ENCODE peak calls at places on chromosomes 12 and 14, in four cellular contexts. S, J, I and B are unnamed samples.

GRCh38 chr12:76470028-76470939 is 89.3 kb downstream of the OSBPL8 start:
- DNase-seq in S (no peak), J (peak; percentile 68), I (no peak), B (no peak)

GRCh38 chr12:28237423-28237822 is 47.2 kb downstream of the CCDC91 start:
- DNase-seq in S (no peak), J (no peak), I (no peak), B (no peak)

GRCh38 chr12:92408072-92408900 is 262.6 kb upstream of the BTG1 start:
- DNase-seq in S (no peak), J (peak; percentile 50), I (peak; percentile 31), B (peak; percentile 56)

GRCh38 chr12:66590276-66590675 is 88.6 kb downstream of the GRIP1 start:
- DNase-seq in S (no peak), J (no peak), I (no peak), B (no peak)

GRCh38 chr14:49594347-49595089 is 4.2 kb upstream of the LRR1 start:
- DNase-seq in S (no peak), J (peak; percentile 93), I (no peak), B (peak; percentile 68)

GRCh38 chr12:126772171-126772864 is 1494.7 kb upstream of the TMEM132C start:
- DNase-seq in S (no peak), J (no peak), I (no peak), B (peak; percentile 15)

GRCh38 chr12:64192644-64193043 is 29.5 kb downstream of the KICS2 start:
- DNase-seq in S (no peak), J (no peak), I (no peak), B (no peak)

GRCh38 chr12:93358821-93359220 is 18.9 kb upstream of the NUDT4 start:
- DNase-seq in S (no peak), J (no peak), I (no peak), B (no peak)

GRCh38 chr12:20096430-20096829 is 271.9 kb upstream of the PDE3A start:
- DNase-seq in S (no peak), J (no peak), I (no peak), B (no peak)

GRCh38 chr14:57493467-57494181 is at the start of gene CCDC198:
- DNase-seq in S (no peak), J (no peak), I (no peak), B (no peak)

GRCh38 chr12:26798013-26798412 is 35.0 kb downstream of the ITPR2 start:
- DNase-seq in S (no peak), J (no peak), I (no peak), B (no peak)

GRCh38 chr12:132439333-132439904 is 50.5 kb upstream of the FBRSL1 start:
- DNase-seq in S (no peak), J (no peak), I (no peak), B (no peak)

GRCh38 chr12:27566626-27567025 is 42.6 kb downstream of the PPFIBP1 start:
- DNase-seq in S (no peak), J (no peak), I (no peak), B (no peak)

GRCh38 chr12:107359382-107359781 is 266.0 kb upstream of the CRY1 start:
- DNase-seq in S (no peak), J (no peak), I (no peak), B (no peak)

GRCh38 chr12:127147724-127148123 is 1119.2 kb upstream of the TMEM132C start:
- DNase-seq in S (no peak), J (no peak), I (no peak), B (no peak)

GRCh38 chr14:89017417-89017816 is 193.0 kb downstream of the TTC8 start:
- DNase-seq in S (no peak), J (no peak), I (no peak), B (no peak)

GRCh38 chr12:100862600-100863149 is 68.1 kb downstream of the ANO4 start:
- DNase-seq in S (no peak), J (no peak), I (no peak), B (no peak)

GRCh38 chr12:74349925-74350324 is 187.7 kb upstream of the ATXN7L3B start:
- DNase-seq in S (no peak), J (no peak), I (no peak), B (no peak)

GRCh38 chr12:120791669-120792176 is 66.1 kb downstream of the ACADS start:
- DNase-seq in S (no peak), J (no peak), I (no peak), B (no peak)

GRCh38 chr12:57128519-57129247 is 400 bp downstream of the LRP1 start:
- DNase-seq in S (peak; percentile 72), J (no peak), I (no peak), B (peak; percentile 19)

GRCh38 chr14:85534914-85535313 is 5.0 kb downstream of the FLRT2 start:
- DNase-seq in S (no peak), J (peak; percentile 47), I (no peak), B (no peak)

GRCh38 chr14:75981426-75981825 is 369 bp downstream of the TGFB3 start:
- DNase-seq in S (peak; percentile 68), J (peak; percentile 49), I (no peak), B (peak; percentile 17)

GRCh38 chr14:101131451-101131916 is 228.0 kb upstream of the RTL1 start:
- DNase-seq in S (no peak), J (no peak), I (no peak), B (no peak)

GRCh38 chr12:15276088-15276698 is 46.1 kb upstream of the PTPRO start:
- DNase-seq in S (no peak), J (peak; percentile 52), I (no peak), B (no peak)

GRCh38 chr14:69710378-69710777 is 56.6 kb upstream of the SRSF5 start:
- DNase-seq in S (no peak), J (no peak), I (no peak), B (no peak)

DNA sequence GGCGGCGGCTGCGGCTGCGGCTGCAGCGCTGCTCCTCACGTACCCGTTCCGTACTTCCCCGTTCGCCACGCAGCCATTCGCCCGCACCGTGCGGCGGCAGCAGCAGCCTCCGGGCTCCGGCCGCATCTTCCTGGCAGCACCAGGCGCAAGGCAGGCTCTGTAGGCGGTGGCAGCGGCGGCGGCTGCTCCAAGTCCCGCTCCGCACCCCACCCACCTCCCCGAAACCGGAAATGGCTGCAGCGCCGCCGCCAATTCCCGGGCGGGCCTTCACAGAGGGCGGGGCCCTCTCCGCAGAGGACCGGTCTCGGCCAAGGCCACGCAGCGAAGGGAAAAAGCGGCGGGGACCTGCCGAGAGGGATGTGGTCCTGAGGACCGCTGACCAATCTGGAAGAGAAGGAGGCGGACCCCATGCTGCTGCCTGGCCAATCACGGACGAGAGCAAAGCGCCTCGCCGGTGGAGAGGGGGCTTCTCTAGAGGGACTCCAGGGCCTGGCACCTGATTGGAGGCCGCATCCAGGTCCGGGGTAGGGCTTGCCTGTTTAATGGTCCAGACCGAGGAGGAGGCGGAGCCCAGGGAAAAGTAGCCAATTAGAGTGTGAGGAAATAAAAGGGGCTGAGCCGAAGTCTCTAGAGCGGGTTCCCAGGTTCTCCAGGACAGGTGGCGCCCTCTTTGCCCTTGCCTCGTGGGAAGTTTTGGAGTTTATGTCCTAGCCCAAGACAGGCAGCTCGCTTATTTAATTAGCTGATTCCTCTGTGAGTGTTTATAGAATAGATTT is at the start of gene SPTLC2:
- DNase-seq in S (peak; percentile 100), J (peak; percentile 100), I (peak; percentile 99), B (peak; percentile 98)
- TF ChIP-seq POLR2A in S (peak; percentile 26), J (peak; percentile 76), I (no peak), B (peak; percentile 90)

DNA sequence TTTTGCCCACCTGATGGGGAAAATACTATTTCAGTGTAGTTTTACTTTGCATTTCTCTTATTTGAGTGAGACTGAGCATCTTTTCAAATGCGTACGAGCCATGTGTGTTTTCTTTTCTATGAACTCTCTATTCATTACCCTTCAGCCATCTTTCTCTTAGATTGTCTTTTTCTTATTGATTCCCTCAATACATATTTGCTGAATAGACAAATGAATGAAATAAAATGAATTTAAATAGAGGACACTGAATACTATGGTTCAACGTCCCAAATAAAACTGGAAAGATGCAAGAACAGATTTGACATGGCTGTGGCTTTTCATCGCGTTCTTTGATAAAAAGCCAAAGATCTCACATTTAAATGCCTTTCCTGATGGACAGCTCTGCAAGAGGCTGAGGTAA is 34.6 kb upstream of the RPH3A start:
- DNase-seq in S (no peak), J (no peak), I (no peak), B (no peak)
- H3K27me3 ChIP-seq in S (no peaks in the 10 kb centered on the region), J (no peaks in the 10 kb centered on the region), I (no peaks in the 10 kb centered on the region), B (peaks cover 5% of the 10 kb centered on the region)

GRCh38 chr12:9106610-9107541 is 8.8 kb downstream of the A2M start:
- DNase-seq in S (no peak), J (no peak), I (no peak), B (no peak)

GRCh38 chr12:9107542-9107873 is 8.2 kb downstream of the A2M start:
- DNase-seq in S (no peak), J (no peak), I (no peak), B (no peak)

GRCh38 chr12:9108504-9109212 is 7.1 kb downstream of the A2M start:
- DNase-seq in S (no peak), J (no peak), I (no peak), B (no peak)

GRCh38 chr12:9109737-9110491 is 5.8 kb downstream of the A2M start:
- DNase-seq in S (no peak), J (no peak), I (no peak), B (no peak)

DNA sequence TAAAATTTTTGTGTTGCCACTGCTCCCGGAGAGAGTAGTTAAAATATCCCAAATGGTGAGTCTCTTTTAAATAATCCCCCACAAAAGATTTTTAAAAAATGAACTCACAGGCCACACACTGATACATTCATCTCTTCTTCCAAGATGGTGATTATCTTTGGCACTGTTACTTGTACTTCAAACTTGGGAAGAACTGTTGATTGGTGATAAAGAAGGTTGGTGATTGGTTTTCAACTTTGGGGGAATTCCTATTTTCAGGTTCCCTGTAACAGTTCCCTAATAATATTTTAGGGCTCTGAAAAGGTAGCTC is 6.6 kb downstream of the A2M start:
- DNase-seq in S (no peak), J (no peak), I (no peak), B (no peak)
- TF ChIP-seq POLR2AphosphoS5 in S (no peak), J (no peak), I (no peak), B (no peak)

GRCh38 chr12:49038291-49038955 is 19.8 kb upstream of the PRKAG1 start:
- DNase-seq in S (no peak), J (no peak), I (no peak), B (no peak)

GRCh38 chr12:49036029-49036428 is 17.5 kb upstream of the PRKAG1 start:
- DNase-seq in S (no peak), J (no peak), I (no peak), B (no peak)

GRCh38 chr12:49039421-49040363 is 20.9 kb downstream of the KMT2D start:
- DNase-seq in S (no peak), J (no peak), I (no peak), B (no peak)

GRCh38 chr12:49037947-49038237 is 19.3 kb upstream of the PRKAG1 start:
- DNase-seq in S (no peak), J (no peak), I (no peak), B (no peak)

GRCh38 chr12:49037111-49037946 is 18.8 kb upstream of the PRKAG1 start:
- DNase-seq in S (peak; percentile 61), J (no peak), I (no peak), B (peak; percentile 2)
- TF ChIP-seq POLR2A in S (no peak), J (no peak), I (no peak), B (no peak)